ENCODE peak calls at places on chromosomes 1 and 21, in eight cellular contexts. H, K, L, X, M, B, T and J are unnamed samples. For H3K79me2, the result is how much of the 10 kb centered on the place peaks cover.

GRCh38 chr1:50568782-50569181 is 145.5 kb upstream of the DMRTA2 start:
- DNase-seq in B (no peak), L (no peak), T (no peak), M (no peak), X (no peak), H (no peak), K (no peak), J (no peak)

GRCh38 chr1:7249516-7249915 is 464.3 kb downstream of the CAMTA1 start:
- DNase-seq in M (no peak), T (no peak), B (no peak), L (no peak), H (no peak), X (no peak), K (no peak), J (no peak)

GRCh38 chr1:119702384-119702783 is 9.3 kb upstream of the PHGDH start:
- DNase-seq in B (no peak), T (no peak), L (no peak), M (no peak), K (no peak), H (no peak), X (no peak), J (no peak)

GRCh38 chr1:62234709-62235108 is 40.1 kb downstream of the L1TD1 start:
- DNase-seq in M (no peak), H (no peak), B (no peak), T (no peak), L (no peak), X (no peak), K (no peak), J (no peak)

GRCh38 chr1:214019499-214019898 is 31.7 kb downstream of the PROX1 start:
- DNase-seq in T (no peak), M (no peak), X (no peak), B (no peak), K (peak), L (no peak), H (no peak), J (no peak)

GRCh38 chr1:55040083-55040952 is 970 bp downstream of the PCSK9 start:
- DNase-seq in L (no peak), H (no peak), X (no peak), K (peak), M (no peak), B (peak), T (no peak), J (peak)

GRCh38 chr1:44047131-44047530 is 15.9 kb upstream of the SLC6A9 start:
- DNase-seq in M (no peak), T (no peak), K (no peak), L (no peak), X (no peak), H (no peak), B (no peak), J (no peak)

GRCh38 chr1:116855788-116856187 is 53.9 kb upstream of the PTGFRN start:
- DNase-seq in B (no peak), H (no peak), K (peak), M (no peak), T (no peak), L (no peak), X (no peak), J (no peak)

GRCh38 chr1:187680823-187681222 is 852.1 kb downstream of the PLA2G4A start:
- DNase-seq in H (no peak), T (no peak), X (no peak), K (no peak), M (no peak), B (no peak), L (no peak), J (no peak)

GRCh38 chr1:9942399-9942938 is 722 bp downstream of the LZIC start:
- DNase-seq in B (no peak), H (no peak), X (peak), L (peak), T (peak), M (peak), K (peak), J (peak)

GRCh38 chr1:60904079-60904852 is 178.1 kb upstream of the NFIA start:
- DNase-seq in H (no peak), B (no peak), L (no peak), T (no peak), K (no peak), M (no peak), X (no peak), J (no peak)

GRCh38 chr1:179101566-179101965 is 19.7 kb downstream of the TOR3A start:
- DNase-seq in B (no peak), H (no peak), M (no peak), T (no peak), K (no peak), L (no peak), X (no peak), J (no peak)

GRCh38 chr1:39625462-39626273 is 13.8 kb downstream of the HEYL start:
- DNase-seq in B (no peak), M (no peak), K (peak), L (no peak), X (no peak), T (no peak), H (no peak), J (no peak)

GRCh38 chr1:2984399-2985061 is 36.7 kb upstream of the ACTRT2 start:
- DNase-seq in K (no peak), M (no peak), L (no peak), X (no peak), H (no peak), B (no peak), T (no peak), J (no peak)

GRCh38 chr1:205858141-205858961 is 8.4 kb upstream of the PM20D1 start:
- DNase-seq in H (no peak), L (no peak), T (no peak), M (no peak), X (no peak), K (no peak), B (no peak), J (peak)

GRCh38 chr1:172178846-172179245 is 241.6 kb upstream of the C1orf105 start:
- DNase-seq in K (no peak), H (no peak), T (no peak), M (no peak), X (no peak), L (no peak), B (no peak), J (no peak)

GRCh38 chr1:9665193-9665592 is 13.7 kb downstream of the PIK3CD start:
- DNase-seq in M (no peak), L (no peak), H (no peak), X (no peak), K (no peak), B (no peak), T (no peak), J (no peak)

GRCh38 chr1:161905269-161905884 is 118.3 kb downstream of the OLFML2B start:
- DNase-seq in T (peak), M (no peak), L (peak), B (no peak), H (peak), K (peak), X (peak), J (peak)

GRCh38 chr21:38965910-38966504 is 160.3 kb downstream of the ETS2 start:
- DNase-seq in B (peak), K (peak), X (peak), M (no peak), L (no peak), T (peak), H (no peak), J (peak)

GRCh38 chr1:3590145-3590768 is 21.1 kb downstream of the MEGF6 start:
- DNase-seq in K (peak), B (no peak), T (no peak), X (no peak), M (no peak), L (peak), H (no peak), J (no peak)

GRCh38 chr1:182347019-182347418 is 44.6 kb downstream of the GLUL start:
- DNase-seq in L (no peak), H (no peak), X (no peak), B (no peak), K (no peak), T (no peak), M (no peak), J (no peak)

GRCh38 chr1:53295746-53296722 is 31.8 kb downstream of the LRP8 start:
- DNase-seq in T (no peak), M (peak), L (no peak), H (no peak), X (no peak), B (no peak), K (peak), J (no peak)

GRCh38 chr1:7046891-7047290 is 261.6 kb downstream of the CAMTA1 start:
- DNase-seq in M (no peak), L (no peak), B (no peak), H (no peak), T (no peak), X (no peak), K (peak), J (no peak)

GRCh38 chr1:162141273-162142023 is 72.0 kb downstream of the NOS1AP start:
- DNase-seq in X (no peak), H (no peak), L (no peak), K (no peak), B (no peak), T (peak), M (no peak), J (no peak)

DNA sequence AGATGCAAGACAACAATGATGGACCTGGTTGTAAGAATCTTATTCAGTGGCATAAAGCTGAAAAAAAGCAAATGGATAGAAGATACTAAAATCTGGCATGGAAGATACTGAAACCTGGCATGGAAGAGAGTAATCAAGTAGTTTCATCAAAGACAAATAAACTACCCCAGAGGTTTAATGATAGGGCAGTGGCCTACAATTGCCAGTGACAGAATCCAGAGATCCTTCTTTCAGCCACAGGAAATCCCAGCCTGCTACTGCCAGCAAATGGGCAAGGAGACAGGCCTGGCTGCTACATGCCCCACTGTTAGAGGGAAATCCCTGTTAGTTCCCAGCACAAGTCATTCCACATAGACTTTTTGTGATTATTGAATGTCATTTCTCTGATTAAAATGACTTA is 409.4 kb downstream of the VAV3 start:
- DNase-seq in H (no peak), M (no peak), B (no peak), L (no peak), K (peak), X (no peak), T (no peak), J (no peak)
- TF ChIP-seq POLR2AphosphoS5 in H (no peak), M (no peak), B (no peak), L (no peak), K (no peak), X (no peak), T (no peak), J (no peak)

GRCh38 chr1:212097360-212097759 is 61.8 kb downstream of the DTL start:
- DNase-seq in T (no peak), X (no peak), M (no peak), B (no peak), L (no peak), K (no peak), H (no peak), J (no peak)

GRCh38 chr1:212098771-212099170 is 63.2 kb downstream of the DTL start:
- DNase-seq in L (no peak), K (no peak), X (no peak), B (no peak), H (no peak), T (no peak), M (no peak), J (no peak)

GRCh38 chr1:212098340-212098739 is 62.8 kb downstream of the DTL start:
- DNase-seq in H (no peak), B (no peak), K (no peak), M (no peak), X (no peak), L (no peak), T (no peak), J (peak)

GRCh38 chr1:212104586-212105282 is 69.2 kb downstream of the DTL start:
- DNase-seq in L (no peak), T (peak), M (no peak), B (no peak), X (no peak), K (no peak), H (no peak), J (no peak)

GRCh38 chr1:212101735-212102134 is 66.2 kb downstream of the DTL start:
- DNase-seq in L (no peak), B (no peak), H (no peak), T (no peak), K (no peak), M (no peak), X (no peak), J (no peak)
- H3K79me2 ChIP-seq in L (under half), B (under half), H (under half), T (under half), K (under half), M (under half), X (under half), J (under half)

GRCh38 chr1:18363436-18363835 is 117.3 kb upstream of the KLHDC7A start:
- DNase-seq in B (no peak), M (no peak), H (no peak), X (no peak), K (no peak), L (no peak), T (no peak), J (no peak)
- H3K27ac ChIP-seq in B (no peak), M (no peak), H (no peak), X (no peak), K (no peak), L (no peak), T (no peak), J (no peak)

DNA sequence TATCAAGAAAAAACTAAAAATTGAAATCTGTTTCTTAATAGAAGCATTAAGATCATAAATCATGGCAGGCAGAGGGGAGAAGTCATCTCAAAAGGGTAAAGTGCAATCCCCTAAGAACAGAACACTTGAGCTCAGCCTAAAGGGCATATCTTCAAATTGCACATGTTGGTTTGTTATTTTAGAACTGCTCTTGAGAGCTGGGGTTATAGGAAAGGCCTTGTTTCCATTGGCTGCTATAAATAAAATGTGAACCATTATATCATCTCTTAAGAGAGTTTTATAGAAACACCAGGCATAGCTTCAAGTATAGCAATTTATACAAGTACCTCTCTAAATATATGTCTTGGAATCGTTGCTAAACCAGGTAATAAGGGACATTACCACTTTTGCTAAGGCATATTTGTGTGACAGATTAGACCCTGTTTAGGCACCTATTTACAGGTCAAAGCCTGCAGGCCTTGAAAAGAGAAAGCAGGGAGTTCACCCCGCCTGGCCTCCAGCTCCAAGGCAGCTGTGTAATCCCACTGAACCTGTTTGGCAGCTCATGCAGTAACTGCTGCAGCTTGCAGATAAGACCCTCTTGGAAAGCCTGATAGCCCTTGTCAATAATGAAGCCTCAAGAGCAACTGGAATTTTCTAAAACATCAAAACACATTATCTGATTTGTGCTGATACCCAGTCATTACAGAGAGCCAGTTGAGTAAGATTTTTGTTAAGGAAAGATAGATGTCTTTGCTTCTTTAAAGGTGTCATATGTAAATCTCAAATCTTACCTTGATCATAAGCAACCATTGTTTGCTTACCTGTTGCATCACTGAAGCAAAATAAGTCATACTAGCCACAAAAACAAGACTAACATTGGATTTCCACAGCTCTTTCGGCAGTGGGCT is 24.2 kb upstream of the SYDE2 start:
- DNase-seq in X (peak), H (no peak), B (peak), T (no peak), L (no peak), K (no peak), M (no peak), J (peak)
- TF ChIP-seq POLR2AphosphoS5 in X (peak), H (no peak), B (peak), T (no peak), L (no peak), K (no peak), M (no peak), J (no peak)

GRCh38 chr1:21297975-21298374 is 7.7 kb upstream of the ECE1 start:
- DNase-seq in M (no peak), H (no peak), B (no peak), T (no peak), X (no peak), L (no peak), K (no peak), J (no peak)
- H3K79me2 ChIP-seq in M (under half), H (under half), B (under half), T (under half), X (under half), L (half or more), K (under half), J (under half)

GRCh38 chr1:151512801-151513625 is 1.8 kb downstream of the CGN start:
- DNase-seq in T (no peak), K (no peak), H (no peak), B (peak), L (no peak), M (no peak), X (no peak), J (peak)
- H3K27ac ChIP-seq in T (peak), K (no peak), H (peak), B (peak), L (no peak), M (no peak), X (no peak), J (peak)

GRCh38 chr1:150164224-150164623 is 14.5 kb downstream of the PLEKHO1 start:
- DNase-seq in M (no peak), X (no peak), B (no peak), T (no peak), K (no peak), L (no peak), H (no peak), J (no peak)
- TF ChIP-seq POLR2AphosphoS5 in M (no peak), X (no peak), B (no peak), T (no peak), K (no peak), L (no peak), H (no peak), J (no peak)

DNA sequence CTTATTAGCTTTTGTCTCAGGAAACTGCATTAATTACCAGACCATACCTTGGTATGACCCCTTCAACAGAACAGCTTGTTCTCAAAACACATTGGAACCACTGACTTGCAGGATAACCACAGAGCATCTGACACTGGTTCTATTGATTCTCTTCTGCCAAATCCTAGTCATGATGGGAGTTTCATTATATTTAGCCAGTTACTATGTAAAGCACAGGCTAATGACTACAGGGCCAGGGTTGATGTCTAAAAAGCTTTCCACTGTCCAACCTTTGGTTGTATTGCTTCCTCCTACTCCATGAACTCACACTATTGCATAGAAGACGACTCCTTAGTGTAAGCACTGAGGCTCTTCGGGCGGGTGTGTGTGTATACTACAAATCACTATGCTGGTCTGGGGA is 3.8 kb downstream of the STMN1 start:
- DNase-seq in M (no peak), T (no peak), B (no peak), H (no peak), L (no peak), K (no peak), X (no peak), J (no peak)
- H3K79me2 ChIP-seq in M (under half), T (under half), B (under half), H (half or more), L (under half), K (half or more), X (half or more), J (under half)